ENCODE peak calls at places on chromosomes 6 and 20, in eight cellular contexts. N, H, B, M, E, R, K and F are unnamed samples.

GRCh38 chr6:56852249-56852606 is 102.7 kb upstream of the BEND6 start:
- DNase-seq in N (no peak), H (no peak), B (no peak), M (no peak), E (no peak), R (no peak), K (no peak), F (no peak)

GRCh38 chr6:74733830-74734591 is 471.8 kb downstream of the COL12A1 start:
- DNase-seq in N (no peak), H (no peak), B (peak), M (no peak), E (no peak), R (peak), K (no peak), F (no peak)

GRCh38 chr6:168585441-168585840 is 144.5 kb downstream of the SMOC2 start:
- DNase-seq in N (no peak), H (no peak), B (no peak), M (no peak), E (no peak), R (no peak), K (no peak), F (no peak)

GRCh38 chr6:149026530-149026942 is 279.7 kb downstream of the UST start:
- DNase-seq in N (no peak), H (peak), B (peak), M (no peak), E (no peak), R (peak), K (peak), F (peak)

GRCh38 chr6:4901256-4902061 is 102.4 kb downstream of the RPP40 start:
- DNase-seq in N (no peak), H (no peak), B (no peak), M (no peak), E (peak), R (no peak), K (no peak), F (no peak)

GRCh38 chr6:94636780-94637385 is 940.5 kb upstream of the MANEA start:
- DNase-seq in N (no peak), H (no peak), B (no peak), M (no peak), E (no peak), R (peak), K (peak), F (peak)

GRCh38 chr20:35305682-35306556 is 13.7 kb upstream of the FAM83C start:
- DNase-seq in N (no peak), H (peak), B (no peak), M (peak), E (no peak), R (peak), K (peak), F (peak)

GRCh38 chr20:59019217-59019616 is at the start of gene TUBB1:
- DNase-seq in N (no peak), H (no peak), B (no peak), M (no peak), E (no peak), R (no peak), K (no peak), F (peak)

GRCh38 chr20:48685300-48685699 is 142.5 kb downstream of the PREX1 start:
- DNase-seq in N (no peak), H (no peak), B (no peak), M (no peak), E (no peak), R (no peak), K (no peak), F (no peak)

GRCh38 chr6:159074120-159074684 is 29.4 kb upstream of the TAGAP start:
- DNase-seq in N (no peak), H (peak), B (peak), M (no peak), E (peak), R (peak), K (peak), F (peak)

GRCh38 chr6:17269840-17270239 is 11.3 kb upstream of the RBM24 start:
- DNase-seq in N (no peak), H (peak), B (no peak), M (no peak), E (no peak), R (peak), K (no peak), F (peak)

GRCh38 chr6:167113935-167114910 is 8.7 kb upstream of the CCR6 start:
- DNase-seq in N (peak), H (no peak), B (no peak), M (no peak), E (no peak), R (no peak), K (no peak), F (no peak)

GRCh38 chr6:40349092-40349491 is 238.1 kb downstream of the LRFN2 start:
- DNase-seq in N (no peak), H (no peak), B (no peak), M (no peak), E (no peak), R (peak), K (no peak), F (no peak)

GRCh38 chr6:54428437-54428836 is 120.2 kb downstream of the TINAG start:
- DNase-seq in N (no peak), H (no peak), B (no peak), M (no peak), E (no peak), R (no peak), K (no peak), F (no peak)

GRCh38 chr20:62924567-62925419 is 1.5 kb downstream of the DIDO1 start:
- DNase-seq in N (no peak), H (no peak), B (no peak), M (no peak), E (no peak), R (peak), K (no peak), F (peak)

GRCh38 chr6:19866199-19866872 is 29.2 kb downstream of the ID4 start:
- DNase-seq in N (no peak), H (no peak), B (peak), M (no peak), E (no peak), R (no peak), K (no peak), F (no peak)